ENCODE peak calls at places on chromosomes 1 and 21, in nine cellular contexts. V is activated CD4-positive, alpha-beta T cell treated with anti-CD3 and anti-CD28 coated beads for 24 hours; C is bronchial epithelial cell; A is GF-D8; Z is RCC 7860; F is T-cell; E is EL; U is H54; R is tibial artery. M is an unnamed sample.

GRCh38 chr1:43576521-43576920 is 45.8 kb downstream of the PTPRF start:
- DNase-seq in F (no peak), E (no peak), U (no peak), V (no peak), Z (no peak), R (no peak), A (no peak), C (no peak), M (no peak)

GRCh38 chr1:30663596-30664091 is 59.7 kb downstream of the MATN1 start:
- DNase-seq in R (no peak), A (no peak), C (no peak), F (no peak), Z (no peak), V (no peak), U (no peak), E (no peak), M (no peak)

GRCh38 chr1:247865416-247865815 is 8.4 kb downstream of the TRIM58 start:
- DNase-seq in F (no peak), Z (no peak), V (no peak), A (no peak), E (no peak), C (no peak), R (no peak), U (no peak), M (peak)

GRCh38 chr1:7644906-7645750 is 126.0 kb upstream of the VAMP3 start:
- DNase-seq in R (no peak), U (peak), A (no peak), C (no peak), E (no peak), Z (peak), F (no peak), V (no peak), M (peak)

GRCh38 chr1:34590211-34590623 is 164.6 kb upstream of the GJB5 start:
- DNase-seq in A (no peak), Z (peak), E (no peak), R (no peak), V (no peak), F (no peak), U (peak), C (peak), M (peak)

GRCh38 chr1:234585333-234586055 is 24.5 kb downstream of the IRF2BP2 start:
- DNase-seq in F (no peak), E (peak), U (no peak), R (peak), V (no peak), C (no peak), Z (peak), A (no peak), M (peak)

GRCh38 chr1:215228193-215228592 is 145.7 kb downstream of the KCNK2 start:
- DNase-seq in E (no peak), Z (no peak), A (no peak), R (no peak), U (no peak), C (no peak), V (no peak), F (no peak), M (peak)

GRCh38 chr1:90414201-90414600 is 302.9 kb downstream of the BARHL2 start:
- DNase-seq in A (no peak), R (no peak), V (no peak), C (no peak), Z (no peak), U (no peak), F (no peak), E (no peak), M (no peak)

GRCh38 chr1:77888429-77889239 is at the start of gene NEXN:
- DNase-seq in F (peak), A (no peak), Z (peak), R (peak), C (no peak), V (no peak), E (peak), U (peak), M (peak)

GRCh38 chr1:116737855-116738318 is 16.3 kb upstream of the CD2 start:
- DNase-seq in F (peak), V (peak), E (no peak), U (no peak), A (no peak), C (no peak), Z (no peak), R (no peak), M (no peak)

GRCh38 chr1:84632975-84633427 is 57.3 kb downstream of the SSX2IP start:
- DNase-seq in V (no peak), F (no peak), U (peak), C (peak), R (no peak), Z (peak), A (no peak), E (peak), M (peak)

GRCh38 chr1:38840281-38840680 is 19.3 kb downstream of the RRAGC start:
- DNase-seq in E (no peak), C (no peak), V (no peak), Z (no peak), U (no peak), R (no peak), A (no peak), F (no peak), M (no peak)

GRCh38 chr1:25204797-25205441 is 27.4 kb downstream of the SYF2 start:
- DNase-seq in Z (peak), V (no peak), U (peak), E (peak), A (no peak), F (peak), C (peak), R (no peak), M (no peak)

GRCh38 chr21:26072891-26073615 is 97.5 kb downstream of the APP start:
- DNase-seq in F (no peak), E (peak), R (no peak), Z (peak), A (no peak), V (no peak), U (peak), C (no peak), M (peak)

GRCh38 chr1:245860681-245861552 is 646.2 kb downstream of the SMYD3 start:
- DNase-seq in C (no peak), V (no peak), U (no peak), Z (no peak), A (no peak), R (no peak), F (no peak), E (peak), M (no peak)

GRCh38 chr1:99004270-99005141 is at the start of gene PLPPR5:
- DNase-seq in Z (no peak), E (peak), C (no peak), F (peak), V (no peak), R (no peak), A (no peak), U (no peak), M (peak)

GRCh38 chr1:17081439-17081838 is 27.6 kb upstream of the SDHB start:
- DNase-seq in U (no peak), R (no peak), C (no peak), Z (no peak), F (no peak), V (no peak), E (no peak), A (no peak), M (no peak)

GRCh38 chr1:25008192-25008485 is 78.1 kb upstream of the RUNX3 start:
- DNase-seq in C (peak), U (no peak), E (no peak), V (no peak), F (no peak), R (no peak), Z (no peak), A (no peak), M (no peak)

GRCh38 chr1:215887618-215888017 is 320.5 kb downstream of the KCTD3 start:
- DNase-seq in Z (no peak), U (no peak), E (no peak), C (no peak), A (no peak), F (no peak), R (no peak), V (no peak), M (no peak)

GRCh38 chr1:153652795-153653507 is 5.6 kb upstream of the SNAPIN start:
- DNase-seq in V (no peak), Z (peak), R (no peak), A (no peak), F (no peak), E (peak), U (no peak), C (peak), M (peak)